ENCODE peak calls at places on chromosomes 12 and 14, in eight cellular contexts. S, K, V, R, J, A, Z and D are unnamed samples. For H3K36me3, the result is how much of the 10 kb centered on the place peaks cover.

GRCh38 chr14:103366741-103367140 is 18.5 kb upstream of the MARK3 start:
- DNase-seq in R (no peak), A (no peak), K (no peak), V (no peak), J (no peak), Z (no peak), S (no peak), D (no peak)

GRCh38 chr12:50057000-50057841 is at the start of gene ASIC1:
- DNase-seq in J (peak), V (peak), S (peak), K (peak), A (peak), Z (no peak), R (peak), D (peak)

GRCh38 chr14:52060080-52060479 is 8.8 kb downstream of the NID2 start:
- DNase-seq in Z (no peak), A (no peak), J (no peak), V (no peak), S (no peak), K (no peak), R (no peak), D (no peak)

GRCh38 chr14:94051115-94051514 is 25.0 kb downstream of the OTUB2 start:
- DNase-seq in A (no peak), Z (no peak), K (no peak), S (peak), R (peak), V (peak), J (no peak), D (peak)

GRCh38 chr12:119179335-119180021 is 747 bp downstream of the HSPB8 start:
- DNase-seq in A (no peak), J (peak), V (peak), S (peak), Z (peak), K (no peak), R (peak), D (peak)

GRCh38 chr14:103536693-103537092 is 7.7 kb downstream of the TRMT61A start:
- DNase-seq in V (peak), R (no peak), Z (no peak), A (peak), J (no peak), S (no peak), K (no peak), D (peak)

GRCh38 chr14:93788557-93789365 is 476 bp upstream of the PRIMA1 start:
- DNase-seq in J (no peak), R (no peak), V (peak), Z (peak), S (no peak), A (no peak), K (peak), D (no peak)

GRCh38 chr12:93571360-93571853 is 1.1 kb upstream of the SOCS2 start:
- DNase-seq in Z (peak), K (peak), A (peak), V (peak), J (peak), S (peak), R (peak), D (peak)

GRCh38 chr12:64039285-64039871 is 182.7 kb downstream of the KICS2 start:
- DNase-seq in J (no peak), S (no peak), Z (no peak), K (no peak), V (no peak), R (peak), A (no peak), D (no peak)

GRCh38 chr12:58765653-58766554 is 154.4 kb downstream of the LRIG3 start:
- DNase-seq in J (no peak), S (no peak), Z (no peak), R (peak), A (no peak), K (no peak), V (no peak), D (no peak)

GRCh38 chr12:47276253-47277070 is 196.7 kb upstream of the AMIGO2 start:
- DNase-seq in R (peak), A (peak), K (no peak), Z (no peak), S (peak), V (no peak), J (no peak), D (no peak)

GRCh38 chr14:74483321-74483720 is 9.8 kb downstream of the NPC2 start:
- DNase-seq in S (no peak), Z (no peak), A (no peak), V (no peak), R (peak), K (no peak), J (no peak), D (no peak)
- H3K36me3 ChIP-seq in S (under half), Z (under half), A (under half), V (half or more), R (under half), K (under half), J (under half), D (half or more)

GRCh38 chr12:104064842-104065441 is 611 bp downstream of the HCFC2 start:
- DNase-seq in R (no peak), Z (no peak), J (no peak), K (peak), S (no peak), A (no peak), V (peak), D (peak)
- H3K36me3 ChIP-seq in R (under half), Z (under half), J (under half), K (under half), S (under half), A (under half), V (under half), D (under half)

GRCh38 chr12:6328945-6329692 is 12.8 kb downstream of the TNFRSF1A start:
- DNase-seq in J (no peak), R (no peak), S (no peak), V (no peak), A (no peak), Z (no peak), K (no peak), D (no peak)
- H3K36me3 ChIP-seq in J (half or more), R (half or more), S (under half), V (half or more), A (under half), Z (half or more), K (under half), D (half or more)

GRCh38 chr12:103782399-103782798 is 58.6 kb downstream of the NT5DC3 start:
- DNase-seq in K (no peak), S (no peak), Z (no peak), J (no peak), V (peak), A (no peak), R (no peak), D (no peak)

GRCh38 chr12:103786201-103786600 is 54.8 kb downstream of the NT5DC3 start:
- DNase-seq in Z (no peak), J (no peak), S (no peak), V (peak), R (no peak), K (no peak), A (no peak), D (no peak)

GRCh38 chr12:103783744-103784664 is 57.0 kb downstream of the NT5DC3 start:
- DNase-seq in S (no peak), K (peak), Z (no peak), R (no peak), A (no peak), J (no peak), V (peak), D (no peak)

GRCh38 chr12:103780992-103781391 is 60.0 kb downstream of the NT5DC3 start:
- DNase-seq in V (no peak), R (no peak), Z (no peak), K (no peak), S (no peak), A (no peak), J (no peak), D (no peak)

DNA sequence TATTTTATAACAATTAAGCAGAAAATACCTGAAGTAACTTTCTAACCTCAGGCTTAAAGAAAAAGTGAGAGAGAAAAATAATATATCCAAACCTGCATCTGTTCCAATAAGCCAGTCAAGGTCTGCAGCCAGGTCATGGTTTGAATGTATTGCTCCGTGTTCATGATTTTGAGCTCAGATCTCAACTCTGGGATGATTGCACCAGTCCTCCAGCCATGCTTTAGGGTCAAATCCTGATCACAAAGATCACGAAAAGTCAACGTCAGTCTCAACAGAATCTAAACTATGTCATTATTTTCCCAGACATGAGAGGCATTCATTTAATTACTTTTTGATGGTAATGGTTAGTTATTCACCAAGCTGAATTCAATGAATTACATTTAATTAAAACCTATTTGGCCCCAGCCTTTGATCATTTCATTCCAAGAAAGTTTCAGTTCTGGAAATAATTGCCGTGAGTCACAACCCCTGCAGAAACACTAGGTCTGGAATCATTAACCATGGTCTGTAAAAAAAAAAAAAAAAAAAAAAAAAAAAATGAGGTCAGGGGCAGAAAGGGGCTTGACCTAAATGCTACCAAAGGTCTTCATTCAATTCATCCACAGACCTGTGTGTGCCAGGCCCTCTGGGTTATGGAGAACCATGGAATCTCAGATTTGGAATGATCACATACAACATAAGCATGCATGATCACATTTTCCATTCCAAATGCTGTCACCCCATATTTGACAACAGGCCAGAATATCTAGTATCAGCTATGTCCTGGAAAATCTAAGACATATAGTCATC is 55.6 kb downstream of the NT5DC3 start:
- DNase-seq in Z (no peak), V (peak), J (no peak), K (no peak), S (no peak), A (no peak), R (no peak), D (no peak)
- H3K36me3 ChIP-seq in Z (half or more), V (half or more), J (under half), K (under half), S (under half), A (under half), R (under half), D (under half)

DNA sequence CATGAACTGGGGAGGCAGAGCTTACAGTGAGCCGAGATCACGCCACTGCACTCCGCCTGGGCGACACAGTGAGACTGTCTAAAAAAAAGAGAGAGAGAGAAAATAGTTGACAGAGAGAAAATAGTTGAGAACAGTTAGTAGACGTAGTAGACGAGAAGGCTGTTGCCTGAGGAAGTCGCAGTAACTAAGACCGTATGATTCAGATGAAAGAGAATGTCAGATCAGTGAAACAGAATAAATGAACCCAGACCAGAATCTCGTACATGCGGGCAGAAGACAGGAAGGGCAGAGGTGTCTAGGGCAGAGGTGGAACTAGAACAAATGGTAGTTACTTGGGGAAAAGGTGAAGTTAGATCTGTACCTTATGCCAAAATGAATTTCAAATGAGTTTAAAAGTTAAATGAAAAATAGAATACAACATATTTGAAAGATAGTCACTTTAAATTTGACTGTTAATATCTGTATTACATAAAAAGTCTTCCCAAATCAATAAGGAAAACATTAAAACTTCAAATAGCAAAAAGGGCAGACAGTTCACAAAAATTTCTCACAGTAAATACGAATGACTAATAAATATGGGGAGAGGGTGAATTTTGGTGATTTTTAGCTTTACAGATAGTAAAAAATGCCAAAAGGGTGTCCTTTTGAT is 17.7 kb downstream of the MDM2 start:
- DNase-seq in K (no peak), V (no peak), A (no peak), J (no peak), R (no peak), S (no peak), Z (no peak), D (no peak)
- H3K36me3 ChIP-seq in K (under half), V (half or more), A (under half), J (half or more), R (half or more), S (under half), Z (half or more), D (under half)

GRCh38 chr12:90393654-90394053 is 561.3 kb downstream of the CCER1 start:
- DNase-seq in V (no peak), R (no peak), A (no peak), S (no peak), K (no peak), J (no peak), Z (no peak), D (no peak)
- H3K36me3 ChIP-seq in V (under half), R (under half), A (under half), S (under half), K (under half), J (under half), Z (under half), D (under half)